ENCODE peak calls at places on chromosomes 5 and 9, in ten cellular contexts. W is activated CD8-positive, alpha-beta T cell treated with anti-CD3 and anti-CD28 coated beads, Interleukin-2, amount 10 ng/mL, durations not matched to agents 7 days and 5 days; D is cardiac muscle cell; N is astrocyte of the spinal cord; C is stimulated activated naive CD8-positive, alpha-beta T cell treated with anti-CD3 and anti-CD28 coated beads, Interleukin-15, amount 100 ng/mL, for 72 hours; I is activated naive CD4-positive, alpha-beta T cell; X is cortex of kidney; J is COLO829; P is HL-60; E is activated CD4-positive, alpha-beta T cell treated with anti-CD3 and anti-CD28 coated beads, Interleukin-2, amount 10 ng/mL, durations not matched to agents 7 days and 5 days. Z is an unnamed sample.

GRCh38 chr9:137988701-137989100 is 111.1 kb downstream of the CACNA1B start:
- DNase-seq in D (no peak), E (no peak), P (no peak), N (no peak), X (no peak), I (no peak), W (no peak), J (no peak), C (no peak), Z (no peak)

GRCh38 chr9:128688501-128689292 is at the start of gene SET:
- DNase-seq in P (peak), E (peak), N (peak), W (peak), D (peak), X (peak), J (peak), C (peak), I (peak), Z (peak)

GRCh38 chr5:111143910-111144309 is 51.8 kb downstream of the WDR36 start:
- DNase-seq in I (no peak), C (no peak), N (peak), W (no peak), X (no peak), J (peak), P (no peak), D (peak), E (no peak), Z (peak)

GRCh38 chr5:127697894-127698600 is 5.1 kb upstream of the CCDC192 start:
- DNase-seq in J (no peak), C (no peak), X (no peak), I (no peak), D (peak), N (peak), E (no peak), W (no peak), P (no peak), Z (peak)

GRCh38 chr5:139639619-139640431 is 8.3 kb upstream of the CXXC5 start:
- DNase-seq in N (no peak), I (no peak), E (no peak), X (no peak), J (no peak), D (no peak), C (peak), P (peak), W (no peak), Z (peak)

GRCh38 chr9:87381746-87382145 is 115.9 kb upstream of the DAPK1 start:
- DNase-seq in N (no peak), I (no peak), W (no peak), X (no peak), D (peak), J (no peak), C (no peak), P (no peak), E (no peak), Z (no peak)

GRCh38 chr9:5015934-5016333 is 30.9 kb downstream of the JAK2 start:
- DNase-seq in P (no peak), I (no peak), X (no peak), N (no peak), W (no peak), C (no peak), D (no peak), E (no peak), J (no peak), Z (no peak)

GRCh38 chr5:122182491-122182921 is 53.2 kb downstream of the ZNF474 start:
- DNase-seq in E (no peak), C (no peak), P (no peak), X (no peak), D (peak), N (peak), J (no peak), I (no peak), W (no peak), Z (peak)

GRCh38 chr5:137205237-137205636 is 293.9 kb downstream of the SPOCK1 start:
- DNase-seq in X (no peak), N (no peak), P (no peak), J (no peak), W (no peak), C (no peak), E (no peak), D (no peak), I (no peak), Z (peak)

GRCh38 chr5:125180222-125180621 is 433.8 kb upstream of the ZNF608 start:
- DNase-seq in I (no peak), D (peak), N (peak), X (no peak), P (no peak), W (no peak), J (no peak), C (no peak), E (no peak), Z (no peak)

GRCh38 chr5:138869763-138870500 is 5.2 kb downstream of the LRRTM2 start:
- DNase-seq in W (no peak), C (no peak), I (no peak), D (peak), P (no peak), J (no peak), E (no peak), N (peak), X (no peak), Z (no peak)

GRCh38 chr5:104199771-104200170 is 637.2 kb upstream of the NUDT12 start:
- DNase-seq in E (no peak), D (no peak), N (no peak), J (no peak), W (no peak), X (no peak), P (no peak), I (no peak), C (no peak), Z (no peak)

GRCh38 chr9:126399789-126400188 is 73.2 kb downstream of the MVB12B start:
- DNase-seq in E (no peak), W (no peak), X (no peak), D (no peak), N (no peak), I (no peak), C (no peak), J (no peak), P (no peak), Z (no peak)

GRCh38 chr9:18296702-18297531 is 177.0 kb upstream of the ADAMTSL1 start:
- DNase-seq in D (peak), C (no peak), W (no peak), N (peak), X (no peak), E (no peak), J (no peak), I (no peak), P (no peak), Z (peak)

GRCh38 chr5:90434116-90434714 is 24.7 kb upstream of the CETN3 start:
- DNase-seq in E (peak), J (no peak), W (peak), I (peak), P (peak), C (peak), D (peak), N (peak), X (no peak), Z (peak)

GRCh38 chr9:136230365-136230764 is 15.2 kb downstream of the QSOX2 start:
- DNase-seq in W (no peak), X (no peak), I (no peak), P (no peak), N (no peak), J (no peak), C (no peak), D (no peak), E (no peak), Z (no peak)

GRCh38 chr5:129481161-129481560 is 21.1 kb downstream of the ADAMTS19 start:
- DNase-seq in E (no peak), W (no peak), J (no peak), C (no peak), X (no peak), D (no peak), I (no peak), P (no peak), N (no peak), Z (no peak)

GRCh38 chr5:177194278-177194677 is 60.7 kb downstream of the NSD1 start:
- DNase-seq in E (no peak), C (no peak), N (peak), X (no peak), P (no peak), W (no peak), D (peak), I (no peak), J (peak), Z (peak)

GRCh38 chr9:136370687-136371530 is 2.6 kb downstream of the CARD9 start:
- DNase-seq in J (no peak), X (no peak), C (no peak), E (no peak), I (no peak), W (no peak), P (no peak), D (no peak), N (no peak), Z (peak)

Z was measured in ELR.